ENCODE peak calls at places on chromosome 15, in seven cellular contexts. O, T, Q, Z, A, D and L are unnamed samples.

GRCh38 chr15:59186501-59186900 is 20.1 kb upstream of the LDHAL6B start:
- DNase-seq in O (no peak), T (no peak), Q (no peak), Z (no peak), A (no peak), D (no peak), L (no peak)

GRCh38 chr15:60683156-60683555 is 204.2 kb upstream of the ICE2 start:
- DNase-seq in O (no peak), T (no peak), Q (no peak), Z (no peak), A (no peak), D (no peak), L (no peak)

GRCh38 chr15:38216763-38217162 is 35.9 kb upstream of the SPRED1 start:
- DNase-seq in O (no peak), T (peak; percentile 63), Q (no peak), Z (no peak), A (no peak), D (no peak), L (no peak)

GRCh38 chr15:26936502-26936901 is 34.5 kb upstream of the GABRG3 start:
- DNase-seq in O (no peak), T (no peak), Q (no peak), Z (no peak), A (no peak), D (no peak), L (no peak)

GRCh38 chr15:90165659-90166489 is 35.3 kb upstream of the SEMA4B start:
- DNase-seq in O (no peak), T (peak; percentile 100), Q (peak; percentile 89), Z (no peak), A (no peak), D (peak; percentile 87), L (peak; percentile 87)

GRCh38 chr15:67862771-67863441 is 23.1 kb upstream of the RNU6-1 start:
- DNase-seq in O (no peak), T (no peak), Q (no peak), Z (no peak), A (no peak), D (no peak), L (no peak)

GRCh38 chr15:88940110-88940675 is 27.0 kb upstream of the MFGE8 start:
- DNase-seq in O (no peak), T (no peak), Q (no peak), Z (no peak), A (no peak), D (no peak), L (no peak)

GRCh38 chr15:35751421-35752133 is 205.6 kb upstream of the DPH6 start:
- DNase-seq in O (peak; percentile 85), T (peak; percentile 75), Q (peak; percentile 75), Z (no peak), A (peak; percentile 76), D (peak; percentile 8), L (no peak)

GRCh38 chr15:74842581-74843444 is at the start of gene ULK3:
- DNase-seq in O (peak; percentile 89), T (peak; percentile 90), Q (peak; percentile 91), Z (peak; percentile 93), A (peak; percentile 95), D (peak; percentile 67), L (peak; percentile 99)

GRCh38 chr15:98017150-98017964 is 56.9 kb downstream of the ARRDC4 start:
- DNase-seq in O (no peak), T (no peak), Q (peak; percentile 14), Z (no peak), A (no peak), D (no peak), L (no peak)